ENCODE peak calls at places on chromosome 13, in ten cellular contexts. P, D, M, J, F, T, X, W, A and G are unnamed samples.

GRCh38 chr13:29801737-29802305 is 48.6 kb downstream of the UBL3 start:
- DNase-seq in W (peak), F (no peak), X (no peak), P (no peak), A (no peak), T (no peak), D (no peak), J (no peak), M (no peak), G (no peak)

GRCh38 chr13:111915104-111915551 is 151.8 kb upstream of the SOX1 start:
- DNase-seq in W (no peak), X (peak), D (no peak), F (no peak), A (peak), J (no peak), T (no peak), P (no peak), M (no peak), G (no peak)

GRCh38 chr13:50589139-50589538 is 254.4 kb downstream of the DLEU7 start:
- DNase-seq in D (no peak), P (no peak), A (no peak), M (no peak), F (no peak), X (no peak), J (no peak), T (no peak), W (peak), G (peak)

GRCh38 chr13:66391322-66391721 is 838.8 kb downstream of the PCDH9 start:
- DNase-seq in F (no peak), D (no peak), X (no peak), T (no peak), W (no peak), A (no peak), M (no peak), J (no peak), P (no peak), G (no peak)

GRCh38 chr13:74825170-74825948 is 656.6 kb downstream of the TBC1D4 start:
- DNase-seq in D (no peak), A (no peak), M (no peak), F (peak), T (no peak), X (no peak), J (no peak), P (no peak), W (peak), G (no peak)

GRCh38 chr13:20703785-20704458 is 423 bp downstream of the IL17D start:
- DNase-seq in P (no peak), A (peak), T (peak), F (peak), X (peak), W (peak), D (peak), J (peak), M (peak), G (peak)

GRCh38 chr13:21556051-21556450 is 47.9 kb downstream of the MICU2 start:
- DNase-seq in D (no peak), J (no peak), X (no peak), F (no peak), M (no peak), A (no peak), T (no peak), W (no peak), P (no peak), G (no peak)

GRCh38 chr13:78187781-78188180 is 269.1 kb upstream of the EDNRB start:
- DNase-seq in M (no peak), D (no peak), F (no peak), J (no peak), P (no peak), T (no peak), A (no peak), W (no peak), X (no peak), G (no peak)

GRCh38 chr13:106133025-106133424 is 402.4 kb downstream of the EFNB2 start:
- DNase-seq in M (no peak), D (no peak), J (no peak), P (no peak), X (no peak), F (no peak), A (no peak), W (peak), T (no peak), G (no peak)

GRCh38 chr13:36294061-36294460 is 3.6 kb downstream of the CCDC169 start:
- DNase-seq in M (no peak), A (no peak), T (no peak), J (no peak), W (no peak), X (no peak), D (no peak), F (no peak), P (no peak), G (no peak)

GRCh38 chr13:36298535-36299068 is 988 bp upstream of the CCDC169 start:
- DNase-seq in M (no peak), P (no peak), J (no peak), T (no peak), D (no peak), X (no peak), A (peak), W (no peak), F (no peak), G (no peak)

GRCh38 chr13:36297600-36298338 is at the start of gene CCDC169:
- DNase-seq in D (peak), F (peak), T (peak), J (peak), X (peak), P (peak), W (peak), A (peak), M (peak), G (peak)

GRCh38 chr13:36293497-36293896 is 4.1 kb downstream of the CCDC169 start:
- DNase-seq in T (no peak), P (no peak), W (no peak), X (no peak), D (no peak), J (no peak), A (no peak), M (no peak), F (no peak), G (no peak)

GRCh38 chr13:36297259-36297599 is 385 bp downstream of the CCDC169 start:
- DNase-seq in W (peak), M (no peak), X (no peak), A (no peak), J (no peak), F (peak), D (no peak), P (no peak), T (no peak), G (no peak)
- H3K4me3 ChIP-seq in W (peak), M (peak), X (peak), A (peak), J (peak), F (peak), D (peak), P (peak), T (peak), G (peak)

DNA sequence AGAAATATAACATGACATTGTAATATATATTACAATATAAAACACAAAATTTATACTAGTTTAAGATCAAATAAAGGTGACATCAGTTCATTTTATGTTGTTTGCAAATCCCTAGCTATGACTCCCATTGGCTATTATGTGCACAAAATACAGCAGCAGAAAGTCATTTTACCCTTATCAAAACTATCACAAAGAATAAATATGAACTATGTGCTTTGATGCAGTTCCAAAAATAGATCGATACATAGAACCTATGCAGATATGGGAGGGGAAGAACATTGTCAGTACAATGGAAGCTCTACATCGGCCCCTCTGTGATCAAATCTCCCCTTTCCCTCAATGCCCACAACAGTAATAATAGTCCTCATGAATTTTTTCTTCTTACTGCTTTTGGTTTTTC is 1038.1 kb upstream of the PCDH20 start:
- DNase-seq in M (no peak), W (no peak), A (no peak), X (no peak), J (no peak), F (no peak), D (no peak), T (no peak), P (no peak), G (no peak)
- H3K27ac ChIP-seq in M (no peak), W (no peak), A (no peak), X (no peak), J (no peak), F (no peak), D (no peak), T (no peak), P (no peak), G (no peak)

GRCh38 chr13:25654332-25654731 is 282.6 kb downstream of the ATP8A2 start:
- DNase-seq in F (no peak), J (no peak), W (no peak), X (no peak), P (no peak), D (no peak), M (no peak), A (no peak), T (no peak), G (no peak)

GRCh38 chr13:25652764-25653163 is 281.0 kb downstream of the ATP8A2 start:
- DNase-seq in M (no peak), T (no peak), J (no peak), P (no peak), F (no peak), A (no peak), X (no peak), D (no peak), W (no peak), G (no peak)

GRCh38 chr13:25645681-25646080 is 273.9 kb downstream of the ATP8A2 start:
- DNase-seq in P (no peak), J (no peak), F (no peak), D (no peak), A (no peak), M (no peak), W (no peak), T (no peak), X (no peak), G (no peak)

GRCh38 chr13:25648996-25649633 is 277.3 kb downstream of the ATP8A2 start:
- DNase-seq in D (no peak), J (no peak), A (no peak), W (no peak), M (no peak), F (no peak), T (no peak), X (no peak), P (no peak), G (no peak)
- TF ChIP-seq POLR2A in D (no peak), J (no peak), A (no peak), W (no peak), M (no peak), F (no peak), T (no peak), X (no peak), P (no peak), G (no peak)

DNA sequence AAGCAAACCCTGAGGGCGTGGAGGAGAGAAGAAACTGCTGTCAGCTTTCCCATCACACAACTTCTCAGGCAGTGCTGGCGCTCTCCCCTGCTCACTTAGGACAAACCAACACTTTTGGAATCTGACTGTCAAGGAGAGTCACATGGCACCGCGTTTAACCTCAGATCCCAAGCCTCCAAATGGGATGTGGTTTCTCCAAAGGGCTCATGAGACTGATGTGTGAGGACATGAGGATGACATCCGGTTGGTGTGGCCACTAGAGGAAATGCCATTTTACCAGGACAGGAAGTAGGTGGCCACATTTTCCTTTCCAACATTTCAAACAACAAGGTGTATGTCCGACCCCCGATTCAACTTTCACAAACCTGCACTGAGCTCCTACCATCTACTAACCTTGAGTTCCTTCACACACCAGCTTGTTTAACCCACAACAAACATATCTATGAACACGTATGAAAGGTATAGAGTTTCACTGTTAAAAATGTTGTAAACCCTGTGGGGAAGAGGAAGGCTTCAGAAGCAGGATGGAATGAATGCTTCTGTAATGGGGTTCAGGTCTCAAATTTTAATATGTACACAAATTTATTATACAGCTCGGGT is 3.8 kb upstream of the DOCK9 start:
- DNase-seq in P (no peak), T (no peak), D (no peak), M (no peak), X (no peak), F (no peak), J (no peak), W (no peak), A (no peak), G (no peak)
- H3K4me3 ChIP-seq in P (no peak), T (no peak), D (no peak), M (no peak), X (no peak), F (no peak), J (no peak), W (no peak), A (no peak), G (no peak)

GRCh38 chr13:110360598-110360997 is 53.5 kb downstream of the COL4A2 start:
- DNase-seq in M (no peak), F (no peak), A (no peak), X (no peak), P (no peak), J (no peak), W (no peak), D (no peak), T (no peak), G (no peak)
- H3K27ac ChIP-seq in M (peak), F (no peak), A (peak), X (no peak), P (peak), J (peak), W (peak), D (no peak), T (peak), G (peak)

GRCh38 chr13:110713981-110714797 is 689 bp downstream of the ING1 start:
- DNase-seq in A (peak), J (peak), W (peak), X (peak), P (peak), D (peak), F (no peak), T (peak), M (peak), G (peak)

GRCh38 chr13:110712849-110713641 is 455 bp upstream of the ING1 start:
- DNase-seq in X (peak), F (peak), A (peak), P (peak), M (peak), T (peak), D (peak), W (peak), J (peak), G (peak)

GRCh38 chr13:110711778-110712070 is 1.8 kb upstream of the ING1 start:
- DNase-seq in M (no peak), J (no peak), W (no peak), X (peak), A (no peak), P (no peak), T (no peak), D (no peak), F (no peak), G (no peak)

GRCh38 chr13:110713642-110713952 is at the start of gene ING1:
- DNase-seq in M (no peak), W (no peak), P (no peak), T (no peak), F (no peak), D (no peak), A (no peak), J (no peak), X (no peak), G (no peak)

DNA sequence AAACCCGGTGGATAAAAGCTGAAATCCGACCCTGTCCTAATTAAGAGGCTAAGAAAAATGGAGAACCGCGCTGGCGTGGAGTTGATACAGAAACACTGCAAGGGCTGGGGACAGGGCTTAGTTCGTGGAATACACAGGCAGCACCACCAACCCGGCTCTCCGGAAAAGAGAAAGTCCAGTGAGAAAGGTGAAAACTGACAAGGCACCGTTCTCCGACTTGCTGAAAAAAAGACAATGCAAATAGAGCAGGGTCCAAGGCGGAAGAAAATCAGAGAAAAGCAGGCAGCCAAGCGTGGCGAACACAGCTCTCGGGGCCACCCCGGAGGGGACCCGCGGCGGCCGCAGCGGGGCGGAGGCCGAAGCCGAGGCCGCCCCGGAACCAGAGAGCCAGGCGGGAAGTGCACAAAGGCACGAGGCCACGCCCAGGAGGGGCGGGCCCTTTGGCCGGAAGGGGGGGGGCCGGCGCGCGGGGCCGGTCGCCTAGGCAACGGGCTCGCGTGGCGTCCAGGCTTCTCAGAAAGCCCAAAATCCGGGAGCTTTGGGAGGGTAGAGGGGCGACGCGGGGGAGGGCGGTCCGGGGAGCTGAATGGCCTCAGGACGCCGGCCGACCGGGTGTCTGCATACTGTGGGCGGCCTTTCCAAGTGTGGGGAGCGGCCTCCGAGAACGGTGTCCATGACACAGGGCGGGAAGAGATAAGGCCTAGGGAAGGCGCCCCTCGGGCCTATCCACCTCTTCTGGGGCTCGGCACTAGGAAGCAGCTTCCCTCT is 1.2 kb upstream of the ING1 start:
- DNase-seq in A (peak), F (peak), D (peak), T (peak), J (peak), M (peak), P (peak), W (peak), X (peak), G (peak)
- TF ChIP-seq POLR2A in A (peak), F (peak), D (peak), T (no peak), J (peak), M (no peak), P (peak), W (peak), X (peak), G (peak)

DNA sequence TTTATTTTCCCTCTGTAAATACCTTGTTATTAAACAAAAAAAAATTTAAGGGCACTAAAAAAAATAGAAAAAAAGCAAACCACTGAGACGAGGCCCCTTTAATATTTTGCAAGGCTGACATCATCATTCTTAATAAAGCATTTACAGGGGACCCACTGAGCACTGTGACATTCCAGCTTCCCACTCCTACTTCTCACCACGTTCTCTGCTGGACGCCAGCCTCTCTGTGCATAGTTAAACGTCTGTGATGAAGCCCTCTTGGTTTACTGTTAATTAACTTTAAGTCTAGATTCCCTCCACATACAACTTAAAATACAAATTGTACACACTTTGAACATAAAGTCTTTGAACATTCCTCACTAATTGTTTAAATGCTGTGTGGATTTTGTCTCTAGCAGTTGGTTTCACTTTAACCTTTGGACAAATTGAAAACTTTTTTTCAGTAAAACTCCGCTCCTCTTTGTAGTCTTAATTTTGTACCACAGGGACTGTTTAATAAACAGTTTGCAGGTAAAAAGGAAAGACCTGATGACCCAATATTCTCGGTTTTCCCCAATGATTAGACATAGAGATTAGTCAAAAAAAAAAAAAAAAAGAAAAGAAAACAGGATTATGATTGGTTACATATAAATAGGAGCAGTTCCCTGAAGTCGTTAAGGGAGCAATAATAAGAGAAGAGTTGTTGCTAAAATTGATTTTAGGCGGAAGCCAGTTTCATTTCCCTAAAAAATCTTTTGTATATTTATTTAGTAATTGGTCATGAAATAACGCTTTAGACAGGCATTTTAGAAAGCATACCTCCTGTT is 219.8 kb downstream of the MZT1 start:
- DNase-seq in F (no peak), D (no peak), P (no peak), J (no peak), X (no peak), W (no peak), A (no peak), M (no peak), T (no peak), G (no peak)
- H3K4me3 ChIP-seq in F (no peak), D (peak), P (no peak), J (no peak), X (no peak), W (no peak), A (no peak), M (no peak), T (no peak), G (no peak)